ENCODE peak calls at places on chromosome 9, in ten cellular contexts. S is brain microvascular endothelial cell, L is right lobe of liver, U is upper lobe of left lung, F is fibroblast of the aortic adventitia, I is HCT116, B is PC-3, V is choroid plexus epithelial cell, A is astrocyte, X is stomach. O is an unnamed sample.

GRCh38 chr9:121732886-121733285 is 81.5 kb downstream of the DAB2IP start:
- DNase-seq in S (no peak), L (no peak), U (peak; percentile 51), F (no peak), I (no peak), B (no peak), V (no peak), A (no peak), X (no peak), O (no peak)

GRCh38 chr9:134488251-134488900 is 153.2 kb upstream of the COL5A1 start:
- DNase-seq in S (peak; percentile 22), L (no peak), U (peak; percentile 14), F (peak; percentile 43), I (no peak), B (no peak), V (no peak), A (no peak), X (no peak), O (no peak)

GRCh38 chr9:121836382-121836885 is 185.0 kb downstream of the DAB2IP start:
- DNase-seq in S (no peak), L (no peak), U (no peak), F (no peak), I (no peak), B (no peak), V (no peak), A (no peak), X (peak; percentile 4), O (no peak)

GRCh38 chr9:136268318-136268717 is 22.7 kb upstream of the QSOX2 start:
- DNase-seq in S (no peak), L (no peak), U (no peak), F (peak; percentile 11), I (no peak), B (no peak), V (peak; percentile 16), A (no peak), X (no peak), O (no peak)

GRCh38 chr9:97737429-97737828 is 40.3 kb upstream of the XPA start:
- DNase-seq in S (peak; percentile 6), L (no peak), U (no peak), F (no peak), I (peak; percentile 15), B (peak; percentile 24), V (peak; percentile 13), A (no peak), X (no peak), O (no peak)

GRCh38 chr9:13437898-13438297 is 158.4 kb upstream of the MPDZ start:
- DNase-seq in S (no peak), L (no peak), U (no peak), F (no peak), I (no peak), B (no peak), V (no peak), A (no peak), X (no peak), O (no peak)

GRCh38 chr9:106947501-106947900 is 84.5 kb downstream of the ZNF462 start:
- DNase-seq in S (no peak), L (no peak), U (no peak), F (no peak), I (no peak), B (no peak), V (peak; percentile 29), A (peak; percentile 28), X (no peak), O (no peak)

GRCh38 chr9:38119570-38119969 is 50.5 kb upstream of the SHB start:
- DNase-seq in S (no peak), L (no peak), U (no peak), F (no peak), I (no peak), B (peak; percentile 78), V (no peak), A (no peak), X (no peak), O (no peak)

GRCh38 chr9:137297966-137298365 is 4.1 kb downstream of the NRARP start:
- DNase-seq in S (no peak), L (no peak), U (no peak), F (no peak), I (no peak), B (no peak), V (no peak), A (no peak), X (no peak), O (no peak)

GRCh38 chr9:547309-547708 is 294.2 kb upstream of the DMRT1 start:
- DNase-seq in S (no peak), L (no peak), U (no peak), F (no peak), I (no peak), B (no peak), V (no peak), A (no peak), X (no peak), O (no peak)

GRCh38 chr9:89865981-89866380 is 261.2 kb downstream of the GADD45G start:
- DNase-seq in S (no peak), L (no peak), U (no peak), F (no peak), I (no peak), B (no peak), V (no peak), A (no peak), X (no peak), O (no peak)

GRCh38 chr9:79651251-79651795 is 79.6 kb downstream of the TLE4 start:
- DNase-seq in S (no peak), L (no peak), U (peak; percentile 58), F (no peak), I (no peak), B (no peak), V (no peak), A (peak; percentile 63), X (no peak), O (no peak)

GRCh38 chr9:94654165-94654894 is 15.0 kb upstream of the FBP1 start:
- DNase-seq in S (no peak), L (no peak), U (peak; percentile 61), F (no peak), I (no peak), B (no peak), V (no peak), A (no peak), X (no peak), O (no peak)

GRCh38 chr9:94650924-94651323 is 11.6 kb upstream of the FBP1 start:
- DNase-seq in S (no peak), L (no peak), U (no peak), F (no peak), I (no peak), B (peak; percentile 33), V (no peak), A (no peak), X (no peak), O (no peak)

GRCh38 chr9:94656976-94657375 is 17.7 kb upstream of the FBP1 start:
- DNase-seq in S (no peak), L (no peak), U (no peak), F (no peak), I (no peak), B (no peak), V (no peak), A (no peak), X (no peak), O (no peak)

GRCh38 chr9:94656190-94656589 is 16.9 kb upstream of the FBP1 start:
- DNase-seq in S (no peak), L (no peak), U (peak; percentile 72), F (no peak), I (no peak), B (no peak), V (peak; percentile 46), A (no peak), X (no peak), O (no peak)

DNA sequence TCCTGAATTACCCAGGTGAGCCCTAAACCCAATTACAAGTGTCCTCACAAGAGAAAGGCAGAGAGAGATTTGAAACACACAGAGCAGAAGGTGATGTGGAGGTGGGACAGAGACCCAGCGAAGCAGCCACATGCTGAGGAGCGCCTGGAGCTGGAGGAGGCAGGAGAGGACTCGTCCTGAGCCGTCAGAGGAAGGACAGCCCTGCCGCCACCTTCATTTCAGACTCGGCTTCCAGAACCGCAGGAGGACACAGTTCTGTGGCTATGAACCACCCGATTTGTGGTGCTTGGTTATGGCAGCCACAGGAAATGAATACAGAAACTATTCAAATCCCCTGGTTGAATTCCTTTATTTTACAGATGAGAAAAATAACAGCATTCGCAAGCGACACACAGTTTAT is 16.4 kb upstream of the FBP1 start:
- DNase-seq in S (no peak), L (no peak), U (no peak), F (no peak), I (no peak), B (no peak), V (no peak), A (no peak), X (no peak), O (no peak)
- H3K4me3 ChIP-seq in S (no peak overlapping the region), L (no peak overlapping the region), U (no peak overlapping the region), F (no peak overlapping the region), I (no peak overlapping the region), B (no peak overlapping the region), V (peak overlapping the region; percentile 33), A (no peak overlapping the region), X (no peak overlapping the region), O (no peak overlapping the region)

DNA sequence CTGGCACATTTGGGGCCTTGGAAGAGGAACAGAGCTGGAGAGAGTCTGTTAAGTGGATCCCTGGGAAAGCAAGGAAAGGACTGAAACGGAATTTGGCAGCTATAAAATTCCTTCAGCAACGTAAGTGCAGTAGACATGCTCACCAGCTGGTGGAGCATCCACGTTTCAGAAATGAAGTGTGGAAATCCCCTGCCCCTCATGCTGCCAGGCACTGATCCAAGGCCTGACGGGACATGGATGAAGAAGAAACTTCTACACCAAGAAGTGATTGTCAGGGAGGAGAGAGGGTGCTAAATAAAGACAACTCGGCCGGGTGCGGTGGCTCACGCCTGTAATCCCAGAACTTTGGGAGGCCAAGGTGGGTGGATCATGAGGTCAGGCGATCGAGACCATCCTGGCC is 209.3 kb downstream of the ROR2 start:
- DNase-seq in S (peak; percentile 68), L (no peak), U (no peak), F (peak; percentile 80), I (no peak), B (peak; percentile 10), V (peak; percentile 94), A (peak; percentile 53), X (no peak), O (no peak)
- TF ChIP-seq CTCF in S (peak; percentile 36), L (no peak), U (no peak), F (peak; percentile 45), I (peak; percentile 8), B (no peak), V (peak; percentile 72), A (no peak), X (no peak), O (no peak)

GRCh38 chr9:129557192-129558036 is 63.5 kb downstream of the C9orf50 start:
- DNase-seq in S (peak; percentile 81), L (peak; percentile 26), U (no peak), F (no peak), I (peak; percentile 89), B (no peak), V (peak; percentile 98), A (peak; percentile 78), X (peak; percentile 47), O (peak; percentile 92)
- H3K4me3 ChIP-seq in S (no peak overlapping the region), L (no peak overlapping the region), U (no peak overlapping the region), F (no peak overlapping the region), I (peak overlapping the region; percentile 45), B (no peak overlapping the region), V (peak overlapping the region; percentile 13), A (no peak overlapping the region), X (no peak overlapping the region), O (peak overlapping the region; percentile 25)

DNA sequence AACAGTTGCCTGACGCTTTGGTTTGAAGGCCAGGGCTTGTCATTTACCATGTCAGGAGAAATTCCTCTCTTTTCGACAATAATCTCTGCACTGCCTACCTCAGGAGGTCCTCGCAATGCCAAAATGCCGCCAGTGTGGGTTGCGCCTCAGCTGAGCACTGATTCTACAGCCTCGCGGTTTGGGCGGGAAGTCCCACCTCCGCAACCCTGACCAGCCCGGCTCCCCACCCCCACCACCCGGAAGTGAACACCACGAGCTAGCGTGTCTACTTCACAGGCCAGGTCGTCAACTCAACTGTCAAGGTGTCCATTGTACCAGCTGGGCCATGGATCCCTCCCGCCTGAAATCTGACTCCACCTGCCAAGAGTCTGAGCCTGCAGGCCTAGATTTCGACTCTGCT is at the start of gene TPD52L3:
- DNase-seq in S (no peak), L (no peak), U (no peak), F (no peak), I (no peak), B (no peak), V (no peak), A (no peak), X (no peak), O (no peak)
- TF ChIP-seq CTCF in S (no peak), L (no peak), U (no peak), F (no peak), I (no peak), B (no peak), V (no peak), A (no peak), X (no peak), O (no peak)

O was measured in retinal pigment epithelial cell.